ENCODE peak calls at places on chromosomes 4 and X, in four cellular contexts. A, O, C and Q are unnamed samples. For H3K4me1, the result is how much of the 10 kb centered on the place peaks cover.

GRCh38 chr4:179858221-179858620 is 2385.0 kb upstream of the TENM3 start:
- DNase-seq in C (no peak), A (no peak), O (no peak), Q (no peak)

GRCh38 chr4:154490589-154491340 is 834 bp downstream of the DCHS2 start:
- DNase-seq in O (no peak), C (no peak), A (no peak), Q (peak)

GRCh38 chr4:75679876-75680575 is 6.8 kb upstream of the G3BP2 start:
- DNase-seq in C (no peak), A (no peak), O (no peak), Q (no peak)

GRCh38 chr4:128688846-128689467 is 120.5 kb upstream of the JADE1 start:
- DNase-seq in A (no peak), C (no peak), O (no peak), Q (no peak)

GRCh38 chr4:188387134-188387791 is 248.0 kb downstream of the TRIML1 start:
- DNase-seq in A (peak), O (no peak), C (no peak), Q (no peak)

GRCh38 chr4:1765409-1766335 is 27.4 kb upstream of the FGFR3 start:
- DNase-seq in O (no peak), A (no peak), C (no peak), Q (no peak)

GRCh38 chrX:1558761-1559468 is 21.9 kb upstream of the P2RY8 start:
- DNase-seq in A (no peak), O (no peak), C (no peak), Q (no peak)

GRCh38 chr4:114368751-114369150 is 229.9 kb upstream of the UGT8 start:
- DNase-seq in C (no peak), O (no peak), A (no peak), Q (no peak)

GRCh38 chrX:78366576-78366975 is 39.2 kb upstream of the CYSLTR1 start:
- DNase-seq in A (no peak), O (no peak), C (no peak), Q (no peak)

GRCh38 chr4:117227925-117228324 is 142.5 kb upstream of the TRAM1L1 start:
- DNase-seq in C (no peak), A (no peak), O (no peak), Q (no peak)

GRCh38 chrX:87078231-87078630 is 439.4 kb upstream of the KLHL4 start:
- DNase-seq in O (no peak), A (no peak), C (no peak), Q (no peak)

GRCh38 chr4:22187203-22187835 is 238.7 kb upstream of the KCNIP4 start:
- DNase-seq in C (no peak), O (no peak), A (no peak), Q (no peak)

GRCh38 chr4:118059397-118059796 is 25.1 kb downstream of the NDST3 start:
- DNase-seq in A (no peak), O (no peak), C (no peak), Q (no peak)

GRCh38 chr4:40918330-40918729 is 168.6 kb downstream of the NSUN7 start:
- DNase-seq in C (peak), O (peak), A (peak), Q (peak)

GRCh38 chrX:15815779-15816452 is 25.6 kb downstream of the ZRSR2 start:
- DNase-seq in O (no peak), A (peak), C (peak), Q (no peak)

GRCh38 chr4:149910604-149911367 is 95.1 kb upstream of the IQCM start:
- DNase-seq in C (no peak), O (no peak), A (no peak), Q (no peak)

GRCh38 chrX:39808471-39808917 is 289.3 kb downstream of the BCOR start:
- DNase-seq in C (peak), O (no peak), A (peak), Q (peak)

GRCh38 chrX:44785652-44786051 is 58.2 kb upstream of the DUSP21 start:
- DNase-seq in A (peak), O (no peak), C (no peak), Q (no peak)

GRCh38 chr4:160296476-160296875 is 1193.6 kb downstream of the RAPGEF2 start:
- DNase-seq in O (no peak), C (no peak), A (no peak), Q (no peak)

GRCh38 chrX:140507982-140508305 is 3.1 kb upstream of the SOX3 start:
- DNase-seq in C (no peak), A (no peak), O (no peak), Q (peak)
- TF ChIP-seq CTCF in C (no peak), A (peak), O (no peak), Q (peak)

GRCh38 chr4:82786004-82786400 is 12.6 kb downstream of the SCD5 start:
- DNase-seq in A (no peak), C (no peak), O (no peak), Q (no peak)

GRCh38 chr4:82787342-82787741 is 11.3 kb downstream of the SCD5 start:
- DNase-seq in C (no peak), O (no peak), A (no peak), Q (no peak)

GRCh38 chr4:82785248-82786003 is 13.2 kb downstream of the SCD5 start:
- DNase-seq in A (peak), C (no peak), O (no peak), Q (no peak)

GRCh38 chr4:82784615-82785247 is 13.9 kb downstream of the SCD5 start:
- DNase-seq in O (no peak), C (no peak), A (peak), Q (no peak)

GRCh38 chr4:82786794-82787193 is 11.8 kb downstream of the SCD5 start:
- DNase-seq in C (no peak), A (no peak), O (no peak), Q (no peak)
- H3K4me1 ChIP-seq in C (under half), A (under half), O (under half), Q (under half)

GRCh38 chr4:112002301-112002700 is 143.0 kb upstream of the FAM241A start:
- DNase-seq in A (no peak), C (no peak), O (no peak), Q (no peak)

GRCh38 chr4:112005027-112005426 is 140.2 kb upstream of the FAM241A start:
- DNase-seq in O (no peak), A (no peak), C (no peak), Q (no peak)

GRCh38 chr4:112003508-112003907 is 141.7 kb upstream of the FAM241A start:
- DNase-seq in C (no peak), O (no peak), A (no peak), Q (no peak)

DNA sequence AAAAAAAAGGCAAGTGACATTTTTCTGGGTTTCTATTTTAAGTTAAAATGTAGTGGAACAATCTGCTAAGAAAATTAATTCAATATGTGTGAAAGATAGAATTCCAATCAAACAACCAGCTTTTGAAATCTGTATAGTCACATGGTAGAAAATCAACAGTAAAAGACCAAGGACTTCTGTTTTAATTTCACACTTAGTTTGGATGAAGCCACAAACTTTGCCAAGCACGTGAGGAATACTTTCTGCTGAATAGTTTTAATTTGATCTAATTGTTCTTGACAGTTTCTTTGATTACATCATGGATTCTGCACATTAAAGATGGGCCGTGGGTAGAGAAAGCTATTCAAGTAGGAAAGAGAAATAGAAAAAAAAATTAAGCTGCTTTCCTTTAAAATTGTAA is 137.9 kb upstream of the FAM241A start:
- DNase-seq in A (no peak), O (no peak), C (no peak), Q (no peak)
- TF ChIP-seq CTCF in A (no peak), O (no peak), C (no peak), Q (no peak)

GRCh38 chr4:16119981-16120380 is 36.2 kb upstream of the PROM1 start:
- DNase-seq in C (no peak), O (no peak), A (no peak), Q (no peak)
- H3K4me1 ChIP-seq in C (under half), O (under half), A (under half), Q (under half)

DNA sequence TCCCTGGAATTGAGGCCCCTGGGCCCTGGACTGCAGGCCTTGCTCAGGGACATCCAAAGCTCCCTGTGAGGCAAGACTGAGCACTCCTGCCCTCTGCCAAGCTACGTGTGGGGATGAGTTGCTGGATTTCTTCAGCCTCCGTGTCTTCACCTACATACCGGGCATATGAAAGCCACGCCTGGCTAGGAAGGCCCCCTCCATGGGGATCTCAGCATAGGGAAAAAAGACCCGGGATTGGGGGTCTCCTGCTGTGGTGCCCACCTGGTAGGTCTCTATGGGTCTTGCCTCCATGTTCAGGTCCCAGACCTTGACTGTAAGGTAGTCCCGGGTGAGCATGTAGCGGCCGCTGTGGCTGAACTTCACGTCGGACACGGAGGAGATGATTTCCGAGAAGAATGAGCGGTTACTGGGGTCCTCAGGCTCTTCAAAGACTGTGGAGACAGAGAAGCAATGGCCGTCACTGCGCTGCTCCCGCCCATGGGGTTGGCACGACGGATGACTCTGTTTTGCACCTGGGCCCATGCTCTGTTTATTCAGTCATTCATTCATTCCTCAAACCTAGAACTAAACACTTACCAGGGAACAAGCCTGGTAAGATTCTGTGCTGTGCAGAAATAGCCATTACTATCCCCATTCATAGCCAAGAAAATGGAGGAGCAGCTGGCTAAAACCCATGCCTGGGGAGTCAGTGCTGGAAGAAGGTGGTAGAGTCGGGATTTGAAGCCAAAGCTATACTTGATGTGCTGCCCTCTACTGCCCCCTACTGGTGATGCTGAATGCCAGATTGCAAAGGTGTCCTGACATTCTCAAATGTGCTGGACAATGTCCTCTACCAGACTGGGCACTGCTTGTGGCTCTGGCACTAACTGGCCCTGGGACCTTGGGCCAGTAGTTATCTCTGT is 63.9 kb downstream of the WFS1 start:
- DNase-seq in O (no peak), C (no peak), A (no peak), Q (no peak)
- TF ChIP-seq CTCF in O (no peak), C (no peak), A (peak), Q (no peak)

DNA sequence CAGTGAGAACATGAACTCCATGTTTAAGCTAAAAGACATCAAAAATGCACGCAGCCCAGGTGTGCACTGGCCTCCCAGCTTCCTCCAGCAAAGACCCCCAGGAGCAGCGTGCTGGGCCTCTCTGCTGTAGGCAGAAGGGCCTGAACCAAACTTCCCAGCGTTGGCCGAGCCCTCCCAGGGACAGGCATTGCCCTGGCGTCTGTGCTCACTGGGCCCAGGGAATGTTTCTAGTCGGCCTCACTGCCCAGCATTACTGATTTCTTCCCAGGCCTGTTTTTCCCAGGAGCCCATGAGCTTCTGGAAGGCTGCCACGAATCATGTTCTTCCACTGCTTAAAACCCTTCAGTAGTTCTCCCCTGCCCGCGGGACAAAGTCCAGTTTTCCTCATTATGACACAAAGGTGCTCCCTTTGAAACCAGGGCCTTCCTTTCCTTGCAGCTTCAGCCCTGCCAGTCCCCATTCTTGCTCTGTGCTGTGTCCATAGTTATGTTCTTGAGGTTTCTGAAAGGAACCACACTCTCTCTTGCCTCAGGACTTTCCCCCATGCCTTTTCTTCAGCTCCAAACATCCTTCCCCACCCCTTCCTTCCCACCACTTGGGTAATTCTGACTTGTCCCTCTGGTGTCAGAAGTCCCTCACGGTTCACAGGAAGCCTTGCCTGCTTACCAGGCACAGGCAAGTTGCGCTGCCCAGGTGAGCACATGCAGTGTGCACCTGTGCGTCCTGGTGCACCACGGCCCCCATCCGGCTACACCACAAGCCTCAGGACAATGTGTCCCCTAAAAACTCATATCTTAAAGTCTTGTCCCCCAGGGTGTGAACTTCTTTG is 93.4 kb upstream of the ENPP6 start:
- DNase-seq in A (no peak), O (no peak), C (peak), Q (peak)
- H3K4me1 ChIP-seq in A (under half), O (under half), C (under half), Q (under half)

GRCh38 chr4:17647927-17648326 is 33.5 kb downstream of the MED28 start:
- DNase-seq in C (no peak), O (no peak), A (no peak), Q (no peak)
- TF ChIP-seq CTCF in C (no peak), O (no peak), A (no peak), Q (no peak)